ENCODE peak calls at places on chromosomes 12 and 14, in four cellular contexts. F is HepG2, O is K562, V is GM12878. E is an unnamed sample.

GRCh38 chr14:94623422-94623809 is 11.2 kb downstream of the SERPINA3 start:
- DNase-seq in F (no peak), O (no peak), V (no peak), E (no peak)

GRCh38 chr12:77064891-77065360 is 443 bp downstream of the E2F7 start:
- DNase-seq in F (no peak), O (peak), V (no peak), E (peak)

GRCh38 chr12:19965196-19966038 is 402.9 kb upstream of the PDE3A start:
- DNase-seq in F (no peak), O (no peak), V (no peak), E (no peak)

GRCh38 chr12:46165191-46165590 is 103.7 kb downstream of the SLC38A1 start:
- DNase-seq in F (no peak), O (no peak), V (no peak), E (no peak)

GRCh38 chr12:120199025-120199424 is 1.9 kb downstream of the RPLP0 start:
- DNase-seq in F (no peak), O (no peak), V (no peak), E (no peak)

GRCh38 chr14:100406505-100407131 is 83.5 kb downstream of the SLC25A47 start:
- DNase-seq in F (peak), O (peak), V (no peak), E (no peak)

GRCh38 chr12:30700216-30700900 is 4.7 kb upstream of the IPO8 start:
- DNase-seq in F (no peak), O (no peak), V (no peak), E (no peak)

GRCh38 chr12:25518512-25518911 is 34.6 kb downstream of the LMNTD1 start:
- DNase-seq in F (no peak), O (no peak), V (peak), E (no peak)

GRCh38 chr14:69943084-69943797 is 64.0 kb downstream of the SMOC1 start:
- DNase-seq in F (peak), O (no peak), V (no peak), E (no peak)

GRCh38 chr14:102949062-102949800 is 26.8 kb downstream of the AMN start:
- DNase-seq in F (no peak), O (no peak), V (no peak), E (no peak)

GRCh38 chr12:288687-289086 is 26.1 kb upstream of the SLC6A13 start:
- DNase-seq in F (no peak), O (no peak), V (no peak), E (no peak)

GRCh38 chr12:7175493-7175892 is 14.0 kb upstream of the PEX5 start:
- DNase-seq in F (no peak), O (no peak), V (no peak), E (no peak)

GRCh38 chr12:32558941-32559340 is 120.2 kb upstream of the DNM1L start:
- DNase-seq in F (no peak), O (no peak), V (peak), E (no peak)

GRCh38 chr12:78330131-78330530 is 499.4 kb downstream of the NAV3 start:
- DNase-seq in F (no peak), O (no peak), V (no peak), E (no peak)

GRCh38 chr14:93045965-93046695 is 69.6 kb downstream of the ITPK1 start:
- DNase-seq in F (no peak), O (peak), V (no peak), E (no peak)

GRCh38 chr14:88325883-88326282 is 2.8 kb upstream of the KCNK10 start:
- DNase-seq in F (no peak), O (no peak), V (no peak), E (no peak)

GRCh38 chr12:119204137-119204536 is 25.4 kb downstream of the HSPB8 start:
- DNase-seq in F (no peak), O (no peak), V (no peak), E (no peak)

GRCh38 chr12:132250707-132251106 is 78.7 kb downstream of the GALNT9 start:
- DNase-seq in F (no peak), O (no peak), V (no peak), E (no peak)

GRCh38 chr14:99892406-99892805 is 99.2 kb downstream of the EML1 start:
- DNase-seq in F (no peak), O (no peak), V (no peak), E (no peak)

GRCh38 chr14:68935761-68936209 is 43.3 kb downstream of the ACTN1 start:
- DNase-seq in F (no peak), O (no peak), V (no peak), E (no peak)

GRCh38 chr12:6267007-6267721 is 43.3 kb upstream of the PLEKHG6 start:
- DNase-seq in F (no peak), O (no peak), V (no peak), E (no peak)

GRCh38 chr14:36519431-36520321 is at the start of gene NKX2-1:
- DNase-seq in F (no peak), O (no peak), V (no peak), E (peak)

GRCh38 chr12:132886529-132887477 is 602 bp downstream of the CHFR start:
- DNase-seq in F (peak), O (peak), V (no peak), E (peak)

GRCh38 chr12:116955382-116956021 is 44.8 kb downstream of the FBXW8 start:
- DNase-seq in F (peak), O (peak), V (no peak), E (no peak)

GRCh38 chr14:22926316-22926715 is 2.9 kb downstream of the PRMT5 start:
- DNase-seq in F (no peak), O (no peak), V (no peak), E (no peak)

DNA sequence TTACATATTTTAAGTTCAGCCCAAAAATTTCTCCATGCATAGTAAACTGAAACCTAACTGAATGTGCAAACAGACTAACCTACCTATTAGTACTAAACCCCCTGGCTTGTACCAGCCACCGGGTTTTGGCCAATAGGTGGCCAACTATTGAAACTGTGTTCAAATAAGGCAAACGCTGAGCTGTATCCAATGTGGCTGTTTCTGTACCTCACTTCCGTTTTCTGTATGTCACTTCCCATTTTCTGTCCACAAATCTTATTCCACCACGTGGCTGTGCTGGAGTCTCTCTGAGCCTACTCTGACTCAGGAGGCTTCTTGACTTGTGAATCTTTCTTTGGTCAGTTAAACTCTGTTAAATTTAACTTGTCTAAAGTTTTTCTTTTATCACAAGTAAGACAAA is 6.0 kb upstream of the FBXO34 start:
- DNase-seq in F (peak), O (no peak), V (no peak), E (no peak)
- TF ChIP-seq SP1 in F (no peak), O (no peak), V (no peak), E (no peak)

GRCh38 chr12:94077209-94077608 is 71.2 kb upstream of the PLXNC1 start:
- DNase-seq in F (no peak), O (no peak), V (no peak), E (no peak)

GRCh38 chr12:94073441-94074051 is 74.8 kb upstream of the PLXNC1 start:
- DNase-seq in F (no peak), O (no peak), V (no peak), E (no peak)

GRCh38 chr12:94074216-94074969 is 74.0 kb upstream of the PLXNC1 start:
- DNase-seq in F (no peak), O (no peak), V (no peak), E (no peak)

GRCh38 chr12:94078138-94078723 is 70.1 kb upstream of the PLXNC1 start:
- DNase-seq in F (peak), O (no peak), V (no peak), E (no peak)

GRCh38 chr12:94074970-94075695 is 73.2 kb upstream of the PLXNC1 start:
- DNase-seq in F (peak), O (peak), V (no peak), E (peak)
- TF ChIP-seq FOXK2 in F (no peak), O (no peak), V (no peak), E (no peak)

GRCh38 chr12:128814411-128815261 is 9.1 kb downstream of the SLC15A4 start:
- DNase-seq in F (no peak), O (no peak), V (no peak), E (no peak)

GRCh38 chr12:128815779-128816642 is 7.7 kb downstream of the SLC15A4 start:
- DNase-seq in F (no peak), O (no peak), V (no peak), E (no peak)

GRCh38 chr12:128811806-128812205 is 12.0 kb downstream of the SLC15A4 start:
- DNase-seq in F (no peak), O (no peak), V (no peak), E (no peak)

GRCh38 chr12:128813883-128814282 is 9.9 kb downstream of the SLC15A4 start:
- DNase-seq in F (no peak), O (no peak), V (no peak), E (no peak)

GRCh38 chr12:128813392-128813791 is 10.4 kb downstream of the SLC15A4 start:
- DNase-seq in F (no peak), O (no peak), V (no peak), E (no peak)
- TF ChIP-seq SP1 in F (no peak), O (no peak), V (no peak), E (no peak)

GRCh38 chr14:38431156-38431555 is 175.3 kb upstream of the CLEC14A start:
- DNase-seq in F (no peak), O (no peak), V (no peak), E (no peak)

GRCh38 chr14:38432186-38432585 is 176.3 kb upstream of the CLEC14A start:
- DNase-seq in F (no peak), O (no peak), V (no peak), E (no peak)

GRCh38 chr14:38425324-38425976 is 169.6 kb upstream of the CLEC14A start:
- DNase-seq in F (no peak), O (no peak), V (no peak), E (no peak)

DNA sequence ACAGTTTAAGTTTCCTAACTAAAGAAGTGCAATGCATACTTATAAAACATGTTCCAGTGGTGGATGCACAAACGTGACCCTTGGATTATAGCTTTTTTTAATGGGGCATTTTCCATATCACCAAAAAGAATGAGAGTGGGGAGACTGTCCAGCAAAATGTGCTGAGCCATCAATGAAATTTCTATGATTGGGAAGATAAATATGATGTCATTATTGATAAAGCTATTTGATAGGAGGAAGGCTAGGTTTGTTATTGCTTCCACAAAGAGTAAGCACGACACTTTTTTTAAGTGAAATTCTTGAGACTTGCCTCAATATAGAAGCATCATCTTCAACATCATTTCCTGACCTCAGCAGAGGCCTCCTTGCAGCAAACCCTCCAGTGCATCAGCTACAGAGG is 174.6 kb upstream of the CLEC14A start:
- DNase-seq in F (no peak), O (no peak), V (no peak), E (no peak)
- TF ChIP-seq FOXK2 in F (no peak), O (no peak), V (no peak), E (no peak)

DNA sequence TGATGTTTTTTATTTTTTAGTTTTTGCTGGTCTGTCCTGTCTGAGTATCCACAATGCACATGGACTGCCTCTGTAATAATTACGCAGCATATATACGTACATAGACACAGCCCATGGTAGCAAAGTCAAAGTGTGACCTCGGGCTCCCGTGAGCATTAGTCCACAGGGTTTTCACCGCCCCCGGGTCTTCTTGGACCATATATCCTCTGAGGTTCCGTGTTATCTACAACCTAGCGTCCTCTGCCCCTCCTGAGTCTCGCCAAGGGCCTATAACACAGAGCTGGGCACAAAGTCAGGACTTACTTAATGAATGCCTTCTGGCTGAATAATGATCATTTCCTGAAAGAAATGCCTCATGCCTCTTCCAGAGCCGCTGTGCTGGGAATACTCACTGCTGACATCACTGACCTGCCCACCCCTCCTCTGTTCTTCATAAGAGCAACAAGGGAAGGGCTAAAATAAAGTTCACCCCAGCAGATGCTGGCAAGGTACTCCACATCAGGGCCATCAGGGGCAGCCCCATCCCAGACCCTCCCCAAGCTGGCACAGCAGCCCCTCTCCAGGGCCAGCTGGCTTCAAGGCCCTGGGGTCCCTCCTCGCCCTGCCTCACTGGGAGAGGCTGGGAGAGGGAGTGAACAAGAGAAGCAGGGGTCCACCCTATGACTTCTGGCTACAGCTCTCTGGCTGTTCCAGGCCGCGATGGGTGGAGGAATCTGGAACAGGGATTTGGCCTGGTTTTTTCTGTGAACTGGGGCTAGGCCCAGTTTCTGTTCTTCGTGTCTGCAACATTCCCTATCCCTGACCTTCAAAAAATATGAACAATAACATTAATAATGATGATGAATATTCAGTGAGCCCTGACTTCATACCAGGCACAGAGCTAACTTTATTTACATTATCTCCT is 7.9 kb downstream of the HDAC7 start:
- DNase-seq in F (no peak), O (no peak), V (no peak), E (no peak)
- TF ChIP-seq SP1 in F (no peak), O (no peak), V (no peak), E (no peak)

GRCh38 chr12:110721570-110721969 is 21.1 kb downstream of the PPP1CC start:
- DNase-seq in F (no peak), O (no peak), V (no peak), E (no peak)
- TF ChIP-seq FOXK2 in F (no peak), O (no peak), V (no peak), E (no peak)